ENCODE peak calls at places on chromosome 4, in five cellular contexts. One of them, this sample, is unnamed.

GRCh38 chr4:14415146-14415545 is 587.1 kb upstream of the CPEB2 start:
- DNase-seq in HFF-Myc: no peak
- DNase-seq in foreskin fibroblast: peak
- DNase-seq in fibroblast of the aortic adventitia: peak
- DNase-seq in psoas muscle: no peak
- DNase-seq in this sample: peak

GRCh38 chr4:129455462-129455861 is 359.5 kb downstream of the C4orf33 start:
- DNase-seq in HFF-Myc: no peak
- DNase-seq in fibroblast of the aortic adventitia: no peak
- DNase-seq in psoas muscle: no peak
- DNase-seq in foreskin fibroblast: no peak
- DNase-seq in this sample: no peak

GRCh38 chr4:140186651-140187315 is 32.8 kb upstream of the MAML3 start:
- DNase-seq in HFF-Myc: no peak
- DNase-seq in foreskin fibroblast: peak
- DNase-seq in fibroblast of the aortic adventitia: peak
- DNase-seq in psoas muscle: no peak
- DNase-seq in this sample: peak

GRCh38 chr4:115334736-115335411 is 221.5 kb upstream of the NDST4 start:
- DNase-seq in HFF-Myc: no peak
- DNase-seq in psoas muscle: no peak
- DNase-seq in fibroblast of the aortic adventitia: no peak
- DNase-seq in foreskin fibroblast: no peak
- DNase-seq in this sample: no peak

GRCh38 chr4:148065069-148065468 is 333.2 kb downstream of the ARHGAP10 start:
- DNase-seq in psoas muscle: no peak
- DNase-seq in foreskin fibroblast: peak
- DNase-seq in HFF-Myc: peak
- DNase-seq in fibroblast of the aortic adventitia: peak
- DNase-seq in this sample: peak

GRCh38 chr4:54837576-54838140 is 179.9 kb downstream of the KIT start:
- DNase-seq in foreskin fibroblast: peak
- DNase-seq in HFF-Myc: no peak
- DNase-seq in psoas muscle: no peak
- DNase-seq in fibroblast of the aortic adventitia: no peak
- DNase-seq in this sample: no peak

GRCh38 chr4:15883611-15884243 is 54.8 kb downstream of the FGFBP1 start:
- DNase-seq in HFF-Myc: no peak
- DNase-seq in fibroblast of the aortic adventitia: no peak
- DNase-seq in psoas muscle: no peak
- DNase-seq in foreskin fibroblast: no peak
- DNase-seq in this sample: no peak

GRCh38 chr4:22695917-22696316 is 3.2 kb downstream of the GBA3 start:
- DNase-seq in psoas muscle: no peak
- DNase-seq in foreskin fibroblast: no peak
- DNase-seq in HFF-Myc: no peak
- DNase-seq in fibroblast of the aortic adventitia: no peak
- DNase-seq in this sample: no peak

GRCh38 chr4:73019462-73020047 is 50.0 kb downstream of the COX18 start:
- DNase-seq in HFF-Myc: no peak
- DNase-seq in psoas muscle: no peak
- DNase-seq in fibroblast of the aortic adventitia: peak
- DNase-seq in foreskin fibroblast: peak
- DNase-seq in this sample: peak

GRCh38 chr4:88843067-88843723 is 145.6 kb upstream of the NAP1L5 start:
- DNase-seq in foreskin fibroblast: peak
- DNase-seq in fibroblast of the aortic adventitia: no peak
- DNase-seq in psoas muscle: no peak
- DNase-seq in HFF-Myc: no peak
- DNase-seq in this sample: no peak

GRCh38 chr4:174434455-174434854 is 87.8 kb downstream of the HPGD start:
- DNase-seq in foreskin fibroblast: no peak
- DNase-seq in fibroblast of the aortic adventitia: no peak
- DNase-seq in HFF-Myc: no peak
- DNase-seq in psoas muscle: no peak
- DNase-seq in this sample: no peak

GRCh38 chr4:126144838-126145237 is 830.1 kb downstream of the FAT4 start:
- DNase-seq in psoas muscle: no peak
- DNase-seq in fibroblast of the aortic adventitia: no peak
- DNase-seq in foreskin fibroblast: peak
- DNase-seq in HFF-Myc: no peak
- DNase-seq in this sample: no peak

GRCh38 chr4:101102114-101102752 is 245.1 kb downstream of the PPP3CA start:
- DNase-seq in fibroblast of the aortic adventitia: peak
- DNase-seq in foreskin fibroblast: peak
- DNase-seq in psoas muscle: peak
- DNase-seq in HFF-Myc: peak
- DNase-seq in this sample: peak

GRCh38 chr4:39730067-39730466 is 32.1 kb downstream of the UBE2K start:
- DNase-seq in fibroblast of the aortic adventitia: no peak
- DNase-seq in foreskin fibroblast: peak
- DNase-seq in HFF-Myc: no peak
- DNase-seq in psoas muscle: no peak
- DNase-seq in this sample: no peak

GRCh38 chr4:69787879-69788278 is 27.5 kb upstream of the SULT1B1 start:
- DNase-seq in fibroblast of the aortic adventitia: peak
- DNase-seq in HFF-Myc: no peak
- DNase-seq in psoas muscle: no peak
- DNase-seq in foreskin fibroblast: peak
- DNase-seq in this sample: peak

GRCh38 chr4:117156806-117157205 is 71.4 kb upstream of the TRAM1L1 start:
- DNase-seq in fibroblast of the aortic adventitia: no peak
- DNase-seq in foreskin fibroblast: no peak
- DNase-seq in HFF-Myc: no peak
- DNase-seq in psoas muscle: no peak
- DNase-seq in this sample: no peak

GRCh38 chr4:65623509-65623908 is 46.8 kb downstream of the EPHA5 start:
- DNase-seq in fibroblast of the aortic adventitia: peak
- DNase-seq in foreskin fibroblast: peak
- DNase-seq in HFF-Myc: no peak
- DNase-seq in psoas muscle: no peak
- DNase-seq in this sample: peak

GRCh38 chr4:123444298-123444731 is 47.7 kb downstream of the SPRY1 start:
- DNase-seq in foreskin fibroblast: peak
- DNase-seq in HFF-Myc: peak
- DNase-seq in fibroblast of the aortic adventitia: peak
- DNase-seq in psoas muscle: no peak
- DNase-seq in this sample: no peak

GRCh38 chr4:73871911-73872310 is 2.7 kb downstream of the CXCL1 start:
- DNase-seq in fibroblast of the aortic adventitia: peak
- DNase-seq in psoas muscle: no peak
- DNase-seq in foreskin fibroblast: no peak
- DNase-seq in HFF-Myc: no peak
- DNase-seq in this sample: peak

GRCh38 chr4:85867281-85867680 is 392.3 kb downstream of the ARHGAP24 start:
- DNase-seq in foreskin fibroblast: no peak
- DNase-seq in HFF-Myc: no peak
- DNase-seq in psoas muscle: no peak
- DNase-seq in fibroblast of the aortic adventitia: peak
- DNase-seq in this sample: no peak

GRCh38 chr4:151688003-151688784 is 72.6 kb downstream of the GATB start:
- DNase-seq in HFF-Myc: no peak
- DNase-seq in foreskin fibroblast: peak
- DNase-seq in fibroblast of the aortic adventitia: peak
- DNase-seq in psoas muscle: no peak
- DNase-seq in this sample: no peak

GRCh38 chr4:124322234-124322831 is 390.2 kb downstream of the ANKRD50 start:
- DNase-seq in fibroblast of the aortic adventitia: peak
- DNase-seq in foreskin fibroblast: peak
- DNase-seq in psoas muscle: no peak
- DNase-seq in HFF-Myc: peak
- DNase-seq in this sample: peak

GRCh38 chr4:10582059-10582686 is 102.4 kb downstream of the CLNK start:
- DNase-seq in HFF-Myc: peak
- DNase-seq in foreskin fibroblast: peak
- DNase-seq in psoas muscle: no peak
- DNase-seq in fibroblast of the aortic adventitia: peak
- DNase-seq in this sample: peak

GRCh38 chr4:7323461-7323871 is 111.3 kb downstream of the PSAPL1 start:
- DNase-seq in HFF-Myc: no peak
- DNase-seq in fibroblast of the aortic adventitia: no peak
- DNase-seq in psoas muscle: peak
- DNase-seq in foreskin fibroblast: no peak
- DNase-seq in this sample: no peak

GRCh38 chr4:70544279-70544870 is 26.0 kb downstream of the AMTN start:
- DNase-seq in psoas muscle: no peak
- DNase-seq in fibroblast of the aortic adventitia: peak
- DNase-seq in foreskin fibroblast: peak
- DNase-seq in HFF-Myc: no peak
- DNase-seq in this sample: peak

GRCh38 chr4:106604319-106605051 is 235.9 kb upstream of the GIMD1 start:
- DNase-seq in HFF-Myc: no peak
- DNase-seq in foreskin fibroblast: no peak
- DNase-seq in psoas muscle: no peak
- DNase-seq in fibroblast of the aortic adventitia: no peak
- DNase-seq in this sample: no peak

GRCh38 chr4:52594961-52595360 is 64.1 kb downstream of the USP46 start:
- DNase-seq in fibroblast of the aortic adventitia: no peak
- DNase-seq in psoas muscle: no peak
- DNase-seq in foreskin fibroblast: no peak
- DNase-seq in HFF-Myc: no peak
- DNase-seq in this sample: no peak

GRCh38 chr4:87853108-87853507 is 20.3 kb downstream of the MEPE start:
- DNase-seq in psoas muscle: no peak
- DNase-seq in fibroblast of the aortic adventitia: peak
- DNase-seq in foreskin fibroblast: peak
- DNase-seq in HFF-Myc: no peak
- DNase-seq in this sample: peak

GRCh38 chr4:46648088-46648744 is 258.3 kb upstream of the GABRA2 start:
- DNase-seq in HFF-Myc: no peak
- DNase-seq in foreskin fibroblast: no peak
- DNase-seq in psoas muscle: no peak
- DNase-seq in fibroblast of the aortic adventitia: no peak
- DNase-seq in this sample: peak

GRCh38 chr4:180150818-180151217 is 2092.4 kb upstream of the TENM3 start:
- DNase-seq in psoas muscle: no peak
- DNase-seq in HFF-Myc: no peak
- DNase-seq in foreskin fibroblast: no peak
- DNase-seq in fibroblast of the aortic adventitia: no peak
- DNase-seq in this sample: peak

GRCh38 chr4:7750972-7751371 is 188.7 kb downstream of the AFAP1 start:
- DNase-seq in fibroblast of the aortic adventitia: no peak
- DNase-seq in foreskin fibroblast: no peak
- DNase-seq in HFF-Myc: no peak
- DNase-seq in psoas muscle: no peak
- DNase-seq in this sample: no peak

DNA sequence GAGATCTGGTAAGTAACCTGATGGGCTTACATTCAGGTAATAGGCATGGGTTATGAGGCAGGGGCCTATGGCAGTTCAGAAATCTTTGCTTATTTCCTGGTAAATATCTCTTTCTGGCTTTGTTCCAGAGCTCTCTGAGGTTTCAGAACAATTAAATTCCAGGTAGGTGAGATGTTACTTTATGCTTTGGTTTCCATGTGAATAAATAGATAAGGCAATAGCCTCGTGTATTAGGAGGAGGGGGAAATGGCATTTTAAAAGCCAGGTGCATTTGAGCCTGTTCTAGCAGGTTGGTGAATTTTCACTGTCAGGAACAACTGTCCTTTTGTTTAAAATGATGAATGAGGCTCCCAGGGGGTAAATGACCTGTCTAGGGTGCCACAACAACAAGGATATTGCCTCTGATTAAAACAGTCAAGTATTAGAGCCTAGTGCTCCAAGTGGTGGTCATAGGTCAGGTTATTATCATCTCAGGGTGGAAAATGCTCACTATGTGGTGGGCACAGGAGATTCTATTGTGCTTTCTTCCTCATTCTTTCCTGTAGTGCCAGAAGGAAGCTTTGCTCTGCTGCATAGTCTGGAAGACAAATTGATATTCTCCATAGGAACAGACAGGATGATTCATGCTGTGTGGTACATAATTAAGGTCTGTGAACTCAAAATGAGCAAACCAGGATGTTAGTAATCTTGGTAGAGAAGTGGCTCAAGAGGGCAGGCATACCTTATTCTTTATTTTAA is 296.2 kb downstream of the INPP4B start:
- DNase-seq in fibroblast of the aortic adventitia: peak
- DNase-seq in psoas muscle: no peak
- DNase-seq in HFF-Myc: no peak
- DNase-seq in foreskin fibroblast: peak
- DNase-seq in this sample: peak
- TF ChIP-seq CTCF in fibroblast of the aortic adventitia: no peak
- TF ChIP-seq CTCF in psoas muscle: no peak
- TF ChIP-seq CTCF in HFF-Myc: no peak
- TF ChIP-seq CTCF in foreskin fibroblast: no peak
- TF ChIP-seq CTCF in this sample: no peak

DNA sequence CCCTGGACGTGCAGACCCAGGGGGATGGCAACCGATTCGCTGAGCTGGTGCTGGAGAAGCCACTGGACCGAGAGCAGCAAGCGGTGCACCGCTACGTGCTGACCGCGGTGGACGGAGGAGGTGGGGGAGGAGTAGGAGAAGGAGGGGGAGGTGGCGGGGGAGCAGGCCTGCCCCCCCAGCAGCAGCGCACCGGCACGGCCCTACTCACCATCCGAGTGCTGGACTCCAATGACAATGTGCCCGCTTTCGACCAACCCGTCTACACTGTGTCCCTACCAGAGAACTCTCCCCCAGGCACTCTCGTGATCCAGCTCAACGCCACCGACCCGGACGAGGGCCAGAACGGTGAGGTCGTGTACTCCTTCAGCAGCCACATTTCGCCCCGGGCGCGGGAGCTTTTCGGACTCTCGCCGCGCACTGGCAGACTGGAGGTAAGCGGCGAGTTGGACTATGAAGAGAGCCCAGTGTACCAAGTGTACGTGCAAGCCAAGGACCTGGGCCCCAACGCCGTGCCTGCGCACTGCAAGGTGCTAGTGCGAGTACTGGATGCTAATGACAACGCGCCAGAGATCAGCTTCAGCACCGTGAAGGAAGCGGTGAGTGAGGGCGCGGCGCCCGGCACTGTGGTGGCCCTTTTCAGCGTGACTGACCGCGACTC is 1.7 kb downstream of the PCDH10 start:
- DNase-seq in fibroblast of the aortic adventitia: no peak
- DNase-seq in foreskin fibroblast: peak
- DNase-seq in HFF-Myc: no peak
- DNase-seq in psoas muscle: peak
- DNase-seq in this sample: peak
- H3K4me3 ChIP-seq in fibroblast of the aortic adventitia: peak
- H3K4me3 ChIP-seq in foreskin fibroblast: peak
- H3K4me3 ChIP-seq in HFF-Myc: no peak
- H3K4me3 ChIP-seq in psoas muscle: peak
- H3K4me3 ChIP-seq in this sample: peak

DNA sequence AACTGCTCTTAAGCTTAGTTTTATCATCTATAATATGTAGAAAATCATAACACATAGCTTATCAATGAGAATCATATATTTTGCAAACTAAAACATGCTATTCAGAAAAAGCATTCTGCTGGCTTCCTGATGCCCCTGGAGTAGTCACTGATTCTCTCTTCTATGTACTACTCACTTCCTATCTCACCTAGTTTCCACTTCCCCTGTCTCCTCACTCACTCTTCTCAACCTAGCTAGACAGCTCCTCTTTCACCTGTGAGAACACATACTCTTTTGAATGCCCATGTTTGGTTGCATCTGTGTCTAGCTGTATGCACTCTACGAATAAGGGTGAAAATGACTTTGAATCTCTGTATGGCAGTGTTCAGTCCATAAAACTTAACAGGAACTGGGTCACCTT is 9.3 kb downstream of the TMEM144 start:
- DNase-seq in HFF-Myc: no peak
- DNase-seq in foreskin fibroblast: no peak
- DNase-seq in psoas muscle: no peak
- DNase-seq in fibroblast of the aortic adventitia: no peak
- DNase-seq in this sample: no peak
- TF ChIP-seq CTCF in HFF-Myc: no peak
- TF ChIP-seq CTCF in foreskin fibroblast: no peak
- TF ChIP-seq CTCF in psoas muscle: no peak
- TF ChIP-seq CTCF in fibroblast of the aortic adventitia: no peak
- TF ChIP-seq CTCF in this sample: no peak

GRCh38 chr4:104420766-104421165 is 73.9 kb downstream of the CXXC4 start:
- DNase-seq in psoas muscle: no peak
- DNase-seq in HFF-Myc: no peak
- DNase-seq in fibroblast of the aortic adventitia: no peak
- DNase-seq in foreskin fibroblast: no peak
- DNase-seq in this sample: peak
- H3K4me3 ChIP-seq in psoas muscle: no peak
- H3K4me3 ChIP-seq in HFF-Myc: no peak
- H3K4me3 ChIP-seq in fibroblast of the aortic adventitia: no peak
- H3K4me3 ChIP-seq in foreskin fibroblast: no peak
- H3K4me3 ChIP-seq in this sample: no peak

This sample was measured in astrocyte of the spinal cord.